ENCODE peak calls at places on chromosomes 16 and 17, in nine cellular contexts. M is dorsolateral prefrontal cortex, T is fibroblast of lung, E is AG04450, V is HepG2, D is ovary, C is psoas muscle, Z is PC-3, Y is prostate gland. U is an unnamed sample.

GRCh38 chr16:88705076-88705684 is 1.0 kb downstream of the RNF166 start:
- DNase-seq in M (no peak), T (no peak), E (no peak), V (no peak), D (no peak), C (no peak), Z (no peak), Y (no peak), U (peak)

GRCh38 chr16:16015849-16016248 is 66.4 kb downstream of the ABCC1 start:
- DNase-seq in M (no peak), T (no peak), E (no peak), V (no peak), D (no peak), C (no peak), Z (no peak), Y (no peak), U (no peak)

GRCh38 chr17:83109793-83110645 is 30.6 kb downstream of the METRNL start:
- DNase-seq in M (no peak), T (peak), E (peak), V (peak), D (peak), C (peak), Z (peak), Y (peak), U (peak)

GRCh38 chr17:921161-921560 is 58.4 kb downstream of the NXN start:
- DNase-seq in M (no peak), T (peak), E (no peak), V (no peak), D (no peak), C (no peak), Z (peak), Y (peak), U (peak)

GRCh38 chr17:82384051-82384729 is 12.6 kb downstream of the UTS2R start:
- DNase-seq in M (no peak), T (no peak), E (no peak), V (peak), D (no peak), C (no peak), Z (no peak), Y (no peak), U (no peak)

GRCh38 chr16:69831212-69832123 is 69.3 kb downstream of the WWP2 start:
- DNase-seq in M (no peak), T (no peak), E (no peak), V (peak), D (no peak), C (no peak), Z (peak), Y (no peak), U (peak)

GRCh38 chr17:44348234-44348987 is 3.3 kb downstream of the GRN start:
- DNase-seq in M (no peak), T (no peak), E (no peak), V (no peak), D (no peak), C (no peak), Z (no peak), Y (peak), U (no peak)

GRCh38 chr16:81261049-81261648 is 22.7 kb downstream of the BCO1 start:
- DNase-seq in M (no peak), T (no peak), E (no peak), V (peak), D (no peak), C (no peak), Z (peak), Y (no peak), U (no peak)

GRCh38 chr16:75258807-75259141 is 7.3 kb upstream of the BCAR1 start:
- DNase-seq in M (no peak), T (no peak), E (no peak), V (no peak), D (no peak), C (no peak), Z (no peak), Y (no peak), U (no peak)

GRCh38 chr17:65167581-65167980 is 30.4 kb downstream of the RGS9 start:
- DNase-seq in M (no peak), T (no peak), E (no peak), V (no peak), D (no peak), C (no peak), Z (no peak), Y (no peak), U (no peak)

GRCh38 chr17:19389386-19389785 is 2.4 kb upstream of the MFAP4 start:
- DNase-seq in M (no peak), T (no peak), E (no peak), V (no peak), D (no peak), C (no peak), Z (no peak), Y (no peak), U (no peak)

GRCh38 chr17:48054238-48055185 is 6.4 kb downstream of the NFE2L1 start:
- DNase-seq in M (peak), T (peak), E (no peak), V (no peak), D (peak), C (peak), Z (no peak), Y (peak), U (peak)

GRCh38 chr16:27430923-27431484 is 29.0 kb downstream of the IL21R start:
- DNase-seq in M (no peak), T (peak), E (no peak), V (no peak), D (peak), C (no peak), Z (no peak), Y (no peak), U (no peak)

GRCh38 chr17:58756246-58757161 is 850 bp downstream of the PPM1E start:
- DNase-seq in M (no peak), T (no peak), E (no peak), V (no peak), D (peak), C (no peak), Z (no peak), Y (no peak), U (peak)

GRCh38 chr17:79952915-79953314 is 82.8 kb downstream of the TBC1D16 start:
- DNase-seq in M (no peak), T (no peak), E (no peak), V (peak), D (peak), C (no peak), Z (no peak), Y (no peak), U (no peak)

GRCh38 chr16:63714876-63715275 is 1407.0 kb downstream of the CDH11 start:
- DNase-seq in M (no peak), T (no peak), E (no peak), V (no peak), D (no peak), C (no peak), Z (no peak), Y (peak), U (no peak)

GRCh38 chr16:4328580-4329353 is 12.9 kb downstream of the GLIS2 start:
- DNase-seq in M (no peak), T (no peak), E (no peak), V (no peak), D (peak), C (peak), Z (no peak), Y (no peak), U (no peak)

GRCh38 chr17:31391496-31391949 is at the start of gene RAB11FIP4:
- DNase-seq in M (no peak), T (peak), E (no peak), V (no peak), D (no peak), C (no peak), Z (no peak), Y (no peak), U (no peak)

GRCh38 chr16:19524866-19525723 is 1.4 kb downstream of the CCP110 start:
- DNase-seq in M (no peak), T (no peak), E (no peak), V (no peak), D (no peak), C (no peak), Z (no peak), Y (no peak), U (no peak)

GRCh38 chr16:8931864-8932263 is 31.8 kb downstream of the USP7 start:
- DNase-seq in M (no peak), T (peak), E (peak), V (peak), D (peak), C (peak), Z (peak), Y (peak), U (peak)

GRCh38 chr16:15835136-15835878 is 21.5 kb downstream of the MYH11 start:
- DNase-seq in M (no peak), T (no peak), E (no peak), V (no peak), D (no peak), C (no peak), Z (no peak), Y (no peak), U (no peak)

GRCh38 chr16:84232060-84232459 is 7.8 kb downstream of the KCNG4 start:
- DNase-seq in M (no peak), T (no peak), E (no peak), V (no peak), D (no peak), C (no peak), Z (no peak), Y (no peak), U (no peak)

GRCh38 chr16:2799852-2800226 is 1.6 kb downstream of the PRSS41 start:
- DNase-seq in M (no peak), T (no peak), E (no peak), V (peak), D (no peak), C (no peak), Z (peak), Y (peak), U (no peak)

GRCh38 chr17:50845260-50846147 is 10.1 kb downstream of the WFIKKN2 start:
- DNase-seq in M (no peak), T (no peak), E (no peak), V (no peak), D (peak), C (peak), Z (peak), Y (no peak), U (peak)

GRCh38 chr16:89658221-89658879 is 714 bp downstream of the SPATA33 start:
- DNase-seq in M (no peak), T (no peak), E (no peak), V (no peak), D (no peak), C (no peak), Z (peak), Y (no peak), U (no peak)

GRCh38 chr16:24609740-24610420 is 70.5 kb downstream of the RBBP6 start:
- DNase-seq in M (peak), T (peak), E (no peak), V (peak), D (peak), C (peak), Z (no peak), Y (peak), U (peak)

GRCh38 chr16:66606000-66606751 is 1.7 kb downstream of the CMTM3 start:
- DNase-seq in M (no peak), T (no peak), E (no peak), V (no peak), D (no peak), C (no peak), Z (no peak), Y (no peak), U (no peak)

GRCh38 chr16:66486773-66487579 is 59.9 kb downstream of the BEAN1 start:
- DNase-seq in M (no peak), T (peak), E (peak), V (no peak), D (peak), C (no peak), Z (peak), Y (no peak), U (peak)

GRCh38 chr16:77993111-77993571 is 29.2 kb upstream of the CLEC3A start:
- DNase-seq in M (no peak), T (peak), E (peak), V (no peak), D (no peak), C (no peak), Z (no peak), Y (no peak), U (peak)

GRCh38 chr16:59973966-59974365 is 1239.8 kb upstream of the GOT2 start:
- DNase-seq in M (no peak), T (no peak), E (no peak), V (no peak), D (no peak), C (no peak), Z (peak), Y (no peak), U (peak)

GRCh38 chr17:58338907-58339774 is 10.5 kb upstream of the TSPOAP1 start:
- DNase-seq in M (peak), T (peak), E (peak), V (peak), D (no peak), C (no peak), Z (no peak), Y (no peak), U (peak)

GRCh38 chr17:80187493-80187892 is 17.7 kb downstream of the CARD14 start:
- DNase-seq in M (no peak), T (peak), E (no peak), V (no peak), D (peak), C (peak), Z (peak), Y (peak), U (peak)

GRCh38 chr16:57952909-57953308 is 18.0 kb downstream of the CNGB1 start:
- DNase-seq in M (no peak), T (no peak), E (no peak), V (no peak), D (no peak), C (no peak), Z (no peak), Y (no peak), U (no peak)

GRCh38 chr17:78130439-78131101 is at the start of gene TMC8:
- DNase-seq in M (no peak), T (no peak), E (no peak), V (peak), D (no peak), C (no peak), Z (no peak), Y (no peak), U (no peak)

GRCh38 chr17:72340836-72341235 is 220.0 kb downstream of the SOX9 start:
- DNase-seq in M (no peak), T (no peak), E (no peak), V (peak), D (no peak), C (no peak), Z (no peak), Y (no peak), U (no peak)

GRCh38 chr16:56477096-56477878 is 25.9 kb downstream of the OGFOD1 start:
- DNase-seq in M (no peak), T (peak), E (peak), V (peak), D (no peak), C (no peak), Z (peak), Y (no peak), U (peak)

GRCh38 chr16:56470666-56471065 is 19.3 kb downstream of the OGFOD1 start:
- DNase-seq in M (no peak), T (no peak), E (no peak), V (no peak), D (no peak), C (no peak), Z (no peak), Y (no peak), U (no peak)

GRCh38 chr16:56479469-56479868 is 28.1 kb downstream of the OGFOD1 start:
- DNase-seq in M (no peak), T (no peak), E (no peak), V (no peak), D (no peak), C (no peak), Z (no peak), Y (no peak), U (no peak)

GRCh38 chr16:56478228-56479049 is 27.1 kb downstream of the OGFOD1 start:
- DNase-seq in M (no peak), T (peak), E (no peak), V (no peak), D (no peak), C (no peak), Z (no peak), Y (no peak), U (no peak)

GRCh38 chr16:56475226-56475625 is 23.9 kb downstream of the OGFOD1 start:
- DNase-seq in M (no peak), T (no peak), E (no peak), V (no peak), D (no peak), C (no peak), Z (no peak), Y (no peak), U (no peak)
- TF ChIP-seq CTCF in M (no peak), T (no peak), E (no peak), V (no peak), D (no peak), C (no peak), Z (no peak), Y (no peak), U (no peak)

GRCh38 chr17:49692751-49693150 is 14.9 kb upstream of the SPOP start:
- DNase-seq in M (no peak), T (no peak), E (no peak), V (no peak), D (no peak), C (no peak), Z (no peak), Y (no peak), U (no peak)
- H3K27ac ChIP-seq in M (no peak), T (no peak), E (no peak), V (no peak), D (no peak), C (peak), Z (no peak), Y (peak), U (no peak)

DNA sequence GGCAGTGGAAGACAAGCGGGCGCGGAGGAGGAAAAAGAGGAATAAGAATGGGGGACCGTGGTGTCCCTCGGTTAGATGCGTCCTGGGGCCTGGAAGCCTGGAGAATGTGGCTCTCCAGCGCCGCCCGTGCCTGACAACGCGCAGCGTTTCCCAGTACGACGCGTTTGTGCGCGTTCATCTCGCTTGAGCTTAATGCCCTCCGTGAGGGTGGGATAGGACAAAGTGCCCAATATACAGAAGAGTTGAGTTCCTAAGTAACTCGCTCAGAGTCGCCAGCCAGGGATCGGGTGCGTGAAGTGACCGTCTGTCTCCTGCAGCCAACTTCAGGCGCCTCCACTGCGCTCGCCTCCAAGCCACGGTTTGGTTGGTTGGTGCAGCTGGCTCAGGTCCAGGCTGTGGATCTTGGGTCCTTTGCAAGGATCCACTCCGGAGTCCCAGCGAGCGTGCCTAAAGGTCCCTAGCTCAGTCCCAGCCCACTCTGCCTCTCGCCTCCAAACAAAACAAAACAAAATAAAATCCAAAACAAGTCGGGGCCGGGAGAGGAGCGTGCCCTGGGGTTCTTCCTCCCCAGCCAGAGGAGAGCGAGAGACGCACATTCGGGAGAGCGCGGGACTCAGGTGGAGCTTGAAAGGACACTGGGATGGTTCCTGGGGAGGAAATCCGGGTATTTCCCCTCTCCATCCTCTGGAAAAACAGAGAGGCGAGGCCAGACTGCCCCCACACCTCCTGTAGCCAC is 951 bp downstream of the GALR2 start:
- DNase-seq in M (no peak), T (no peak), E (no peak), V (no peak), D (no peak), C (no peak), Z (no peak), Y (no peak), U (no peak)
- TF ChIP-seq CTCF in M (no peak), T (no peak), E (no peak), V (peak), D (no peak), C (no peak), Z (peak), Y (no peak), U (no peak)

GRCh38 chr17:38750044-38750311 is 1.8 kb upstream of the PCGF2 start:
- DNase-seq in M (no peak), T (no peak), E (no peak), V (no peak), D (no peak), C (no peak), Z (no peak), Y (no peak), U (no peak)
- H3K27ac ChIP-seq in M (peak), T (no peak), E (no peak), V (peak), D (peak), C (peak), Z (no peak), Y (peak), U (no peak)

DNA sequence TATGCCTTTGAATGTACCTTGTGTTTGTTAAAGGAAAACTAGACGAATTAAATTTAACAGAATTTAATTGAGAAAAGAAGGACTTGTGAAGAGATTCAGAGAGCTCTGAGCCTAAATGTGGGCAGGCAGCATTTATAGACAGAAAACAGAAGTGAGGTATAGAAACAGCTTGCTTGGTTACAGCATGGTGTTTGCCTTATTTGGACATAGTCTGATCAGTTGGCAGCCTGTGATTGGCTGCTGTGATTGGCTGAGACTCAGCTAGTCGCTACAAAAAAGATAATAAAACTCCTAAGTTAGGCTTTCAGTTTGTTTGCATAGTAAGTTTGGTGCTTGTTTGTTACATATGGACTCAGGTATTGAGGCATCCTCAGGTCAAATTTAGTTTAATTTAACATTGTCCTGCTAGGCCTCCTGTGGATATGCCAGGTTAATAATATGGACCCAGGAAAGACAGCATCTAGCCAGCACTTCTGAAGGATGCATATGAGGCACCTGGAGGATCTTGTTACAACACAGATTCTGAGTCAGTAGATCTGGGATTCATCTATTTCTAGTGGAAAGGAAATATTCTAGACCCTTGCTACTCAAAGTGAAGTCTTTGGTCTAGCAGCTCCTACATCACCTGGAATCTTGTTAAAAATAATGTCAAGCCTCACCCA is 43.4 kb downstream of the SLFN5 start:
- DNase-seq in M (no peak), T (peak), E (no peak), V (no peak), D (no peak), C (no peak), Z (peak), Y (no peak), U (no peak)
- TF ChIP-seq CTCF in M (no peak), T (no peak), E (no peak), V (no peak), D (no peak), C (no peak), Z (no peak), Y (no peak), U (no peak)

DNA sequence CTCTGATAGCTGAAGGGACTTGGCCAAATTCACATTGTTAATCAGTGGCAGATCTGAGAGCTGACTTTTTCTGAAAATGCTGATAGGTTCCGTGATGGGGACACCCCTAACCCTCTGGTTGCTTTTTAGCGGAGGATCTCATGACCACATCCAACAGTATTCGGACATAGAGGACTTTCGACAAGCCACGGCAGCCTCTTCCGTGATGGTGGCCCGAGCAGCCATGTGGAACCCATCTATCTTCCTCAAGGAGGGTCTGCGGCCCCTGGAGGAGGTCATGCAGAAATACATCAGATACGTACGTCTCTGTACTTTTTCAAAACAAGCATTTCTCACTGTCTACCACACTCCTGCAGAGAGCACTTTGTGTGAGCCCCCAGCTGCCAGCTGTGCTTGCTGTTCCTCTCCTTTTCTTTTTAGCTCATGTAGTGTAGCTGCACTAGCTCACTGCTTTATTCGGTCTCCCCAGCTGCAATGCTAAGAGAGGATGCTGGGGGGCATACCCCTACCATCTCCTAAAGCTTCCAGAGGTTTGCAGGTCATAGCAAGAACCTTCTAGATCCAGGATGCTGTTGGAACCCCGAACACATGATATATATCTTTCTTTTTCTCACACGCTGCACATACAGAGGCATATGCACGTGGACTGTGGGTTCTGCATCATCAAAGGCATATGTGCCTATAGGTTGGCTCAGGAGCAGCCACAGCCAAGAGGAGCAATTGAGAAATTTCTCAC is 14.2 kb upstream of the NFATC3 start:
- DNase-seq in M (no peak), T (no peak), E (no peak), V (no peak), D (no peak), C (no peak), Z (no peak), Y (no peak), U (no peak)
- H3K27ac ChIP-seq in M (no peak), T (no peak), E (no peak), V (no peak), D (no peak), C (peak), Z (no peak), Y (no peak), U (no peak)